ENCODE peak calls at places on chromosome 21, in seven cellular contexts. P, L, B, U, M, W and T are unnamed samples.

GRCh38 chr21:38759286-38759872 is 46.4 kb upstream of the ETS2 start:
- DNase-seq in L (no peak), W (peak; percentile 57), M (no peak), U (no peak), B (no peak), P (no peak), T (no peak)

GRCh38 chr21:42362700-42363099 is 3.6 kb downstream of the TFF1 start:
- DNase-seq in W (no peak), U (no peak), M (no peak), L (no peak), B (no peak), P (no peak), T (no peak)

GRCh38 chr21:35505067-35505466 is 456.0 kb upstream of the RUNX1 start:
- DNase-seq in L (no peak), M (no peak), P (no peak), U (no peak), W (no peak), B (no peak), T (no peak)

GRCh38 chr21:40696246-40696645 is 150.7 kb downstream of the DSCAM start:
- DNase-seq in M (no peak), U (no peak), W (peak; percentile 72), B (no peak), L (no peak), P (no peak), T (no peak)

GRCh38 chr21:24594082-24594481 is 1013.2 kb downstream of the MRPL39 start:
- DNase-seq in W (no peak), M (no peak), P (no peak), U (no peak), L (no peak), B (no peak), T (no peak)

GRCh38 chr21:36027352-36027751 is 33.0 kb downstream of the SETD4 start:
- DNase-seq in U (no peak), M (no peak), B (no peak), P (no peak), L (no peak), W (no peak), T (no peak)

GRCh38 chr21:21076051-21076450 is 77.8 kb downstream of the NCAM2 start:
- DNase-seq in B (no peak), P (no peak), U (no peak), M (no peak), L (no peak), W (no peak), T (no peak)

GRCh38 chr21:21997390-21998333 is 999.5 kb downstream of the NCAM2 start:
- DNase-seq in B (no peak), W (peak; percentile 39), M (no peak), P (no peak), L (no peak), U (no peak), T (no peak)

GRCh38 chr21:14376854-14377253 is 6.1 kb downstream of the HSPA13 start:
- DNase-seq in L (no peak), P (no peak), B (no peak), W (no peak), U (peak; percentile 15), M (no peak), T (no peak)
- TF ChIP-seq CTCF in L (no peak), P (no peak), B (peak; percentile 25), W (no peak), U (peak; percentile 17), M (no peak), T (no peak)

DNA sequence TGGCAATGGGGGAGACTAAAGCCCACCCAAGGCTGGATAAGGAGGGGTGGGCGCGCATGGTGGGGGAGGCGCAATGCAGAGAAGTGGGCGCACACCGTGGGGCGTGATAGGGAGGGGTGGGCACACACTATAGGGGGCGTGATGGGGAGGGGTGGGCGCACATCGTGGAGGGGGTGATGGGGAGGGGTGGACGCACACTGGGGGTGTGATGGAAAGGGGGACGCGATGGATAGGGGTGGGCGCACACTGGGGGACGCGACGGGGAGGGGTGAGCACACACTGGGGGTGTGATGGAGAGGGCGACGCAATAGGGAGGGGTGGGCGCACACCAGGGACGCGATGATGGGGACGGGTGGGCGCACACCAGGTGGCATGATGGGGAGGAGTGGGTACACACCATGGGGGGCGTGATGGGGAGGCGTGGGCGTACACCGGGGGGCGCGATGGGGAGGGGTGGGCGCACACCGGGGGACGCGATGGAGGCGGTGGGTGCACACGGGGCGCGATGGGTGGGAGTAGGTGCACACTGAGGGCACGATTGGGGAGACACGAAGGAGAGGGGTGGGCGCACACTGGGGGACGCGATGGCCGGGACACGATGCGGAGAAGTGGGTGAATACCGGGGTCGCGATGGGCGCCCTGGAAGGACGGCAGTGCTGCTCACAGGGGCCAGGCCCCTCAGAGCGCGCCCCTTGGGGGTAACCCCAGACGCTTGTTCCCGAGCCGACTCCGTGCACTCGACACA is 929 bp downstream of the SUMO3 start:
- DNase-seq in B (no peak), W (no peak), U (no peak), P (no peak), L (no peak), M (no peak), T (peak; percentile 33)
- TF ChIP-seq CTCF in B (no peak), W (no peak), U (no peak), P (no peak), L (no peak), M (no peak), T (no peak)

DNA sequence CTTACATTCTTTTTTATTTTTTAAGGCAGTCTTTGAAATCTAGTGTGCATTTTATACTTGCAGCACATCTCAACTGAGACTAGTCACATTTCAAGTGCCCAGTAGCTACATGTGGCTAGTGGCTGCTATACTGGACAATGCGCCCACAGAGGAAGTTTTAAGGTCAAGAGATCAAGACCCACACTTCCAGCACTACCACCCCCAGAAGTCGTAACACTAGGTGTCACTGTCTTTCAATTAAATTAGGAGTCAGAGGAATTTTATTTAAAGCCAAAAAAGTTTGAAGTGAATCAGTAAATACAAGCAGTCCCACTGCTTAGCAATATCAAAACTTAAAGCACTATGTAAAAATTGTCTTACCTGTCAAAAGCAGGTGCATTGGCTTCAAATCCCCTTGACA is 39.9 kb downstream of the SYNJ1 start:
- DNase-seq in B (no peak), W (no peak), L (no peak), P (no peak), U (no peak), M (no peak), T (no peak)
- TF ChIP-seq CTCF in B (peak; percentile 6), W (peak; percentile 21), L (peak; percentile 27), P (no peak), U (peak; percentile 11), M (no peak), T (peak; percentile 21)

DNA sequence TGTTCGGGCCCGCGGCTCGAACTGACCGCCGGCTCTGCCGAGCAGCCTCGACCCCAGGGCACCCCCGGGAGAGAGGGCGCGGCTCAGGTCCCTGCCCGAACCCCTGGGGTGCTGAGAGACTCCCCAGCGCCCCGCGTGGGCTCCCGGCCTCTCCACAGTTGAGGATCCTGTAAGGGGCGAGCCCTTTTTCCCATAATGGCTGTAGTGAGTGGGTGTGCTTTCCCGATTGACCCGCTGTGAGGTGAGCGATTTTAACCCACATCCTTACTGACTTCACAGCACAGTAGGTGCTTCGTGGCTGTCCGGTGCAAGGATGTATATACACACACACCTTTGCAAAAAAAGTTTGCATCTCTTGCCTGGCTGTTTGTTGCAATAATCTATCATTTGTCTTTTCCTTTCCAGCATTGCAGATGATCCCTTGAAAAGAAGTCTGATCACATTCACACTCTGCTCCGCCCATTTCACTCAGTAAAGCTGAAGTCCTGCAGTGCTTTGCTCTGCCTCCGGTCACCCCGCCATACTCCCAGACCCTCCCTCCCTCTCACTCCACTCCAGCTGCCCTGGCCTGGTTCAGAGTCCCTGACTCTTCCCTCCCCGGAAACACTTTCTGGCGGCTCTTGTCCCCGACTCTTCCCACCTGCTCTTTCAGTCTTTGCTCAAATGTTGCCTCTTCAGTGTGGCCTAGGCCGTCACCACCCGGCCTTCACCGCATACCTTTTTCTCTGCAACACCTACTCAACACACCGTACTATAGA is 955 bp upstream of the UBE2G2 start:
- DNase-seq in M (no peak), L (no peak), B (peak; percentile 34), P (no peak), U (peak; percentile 61), W (no peak), T (no peak)
- TF ChIP-seq CTCF in M (no peak), L (no peak), B (no peak), P (no peak), U (peak; percentile 27), W (no peak), T (no peak)

GRCh38 chr21:29359718-29360117 is 61.0 kb downstream of the BACH1 start:
- DNase-seq in P (no peak), M (no peak), W (no peak), U (no peak), B (no peak), L (no peak), T (no peak)

GRCh38 chr21:29365636-29366305 is 67.0 kb downstream of the BACH1 start:
- DNase-seq in M (no peak), W (no peak), B (no peak), L (no peak), U (no peak), P (no peak), T (no peak)

GRCh38 chr21:29366532-29366931 is 67.8 kb downstream of the BACH1 start:
- DNase-seq in U (no peak), P (no peak), B (no peak), M (no peak), W (no peak), L (no peak), T (no peak)

GRCh38 chr21:29362758-29363157 is 64.0 kb downstream of the BACH1 start:
- DNase-seq in M (no peak), B (no peak), U (no peak), W (no peak), L (no peak), P (no peak), T (no peak)

DNA sequence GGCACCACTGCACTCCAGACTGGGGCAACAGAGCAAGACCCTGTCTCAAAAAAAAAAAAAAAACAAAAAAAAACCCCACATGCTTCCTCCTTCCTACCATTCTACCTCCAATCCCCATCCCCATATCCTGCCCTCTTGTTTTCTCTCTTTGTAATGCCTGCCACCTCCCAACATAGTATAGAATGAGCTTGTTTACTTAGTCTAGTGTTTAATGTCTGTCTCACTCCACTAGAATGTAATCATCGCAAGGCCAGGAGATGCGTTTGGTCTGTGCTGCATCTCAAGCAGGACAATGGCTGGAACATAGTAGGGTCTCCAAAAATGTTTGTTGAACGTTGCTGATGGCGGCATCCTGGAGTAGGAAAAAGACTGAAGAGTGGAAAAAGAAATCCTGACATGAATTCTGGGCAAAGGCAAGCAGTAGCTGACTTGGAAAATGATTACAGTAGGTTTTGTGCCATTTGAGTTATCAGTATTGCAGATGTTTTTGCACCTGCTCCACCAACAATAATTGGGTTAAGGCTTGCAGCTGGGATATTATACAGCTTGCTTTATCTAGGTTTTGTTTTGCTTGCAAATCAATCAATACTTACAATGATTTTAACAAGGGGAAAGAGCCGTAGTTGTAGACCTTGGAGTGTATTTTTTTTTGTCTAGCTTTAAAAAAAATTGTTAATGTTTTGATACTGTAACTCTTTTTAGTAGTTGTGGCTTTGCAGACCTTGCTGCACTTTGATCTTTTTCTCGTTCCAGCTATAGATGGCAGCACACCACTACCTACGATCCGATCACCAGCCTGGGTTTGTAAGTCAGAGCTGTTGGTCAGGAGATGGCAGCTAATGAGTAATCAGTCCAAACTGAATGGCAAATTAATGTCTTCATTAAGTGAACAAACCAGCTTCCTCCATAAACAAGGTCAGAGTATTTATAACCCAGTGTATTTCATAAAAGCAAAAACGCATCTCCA is 62.4 kb downstream of the BACH1 start:
- DNase-seq in U (no peak), L (no peak), B (peak; percentile 38), P (peak; percentile 12), M (no peak), W (no peak), T (no peak)
- TF ChIP-seq CTCF in U (peak; percentile 59), L (no peak), B (peak; percentile 32), P (no peak), M (peak; percentile 56), W (peak; percentile 39), T (no peak)